ENCODE peak calls at places on chromosome 11, in four cellular contexts. One of them, this sample, is unnamed.

GRCh38 chr11:128450882-128451647 is 136.3 kb downstream of the ETS1 start:
- DNase-seq in neural crest cell: no peak
- DNase-seq in stromal cell of bone marrow: no peak
- DNase-seq in stimulated activated CD8-positive, alpha-beta memory T cell treated with anti-CD3 and anti-CD28 coated beads, Interleukin-2, amount 100 ng/mL, for 48 hours: no peak
- DNase-seq in this sample: no peak

GRCh38 chr11:469684-470667 is 19.9 kb downstream of the PTDSS2 start:
- DNase-seq in neural crest cell: no peak
- DNase-seq in stromal cell of bone marrow: peak
- DNase-seq in stimulated activated CD8-positive, alpha-beta memory T cell treated with anti-CD3 and anti-CD28 coated beads, Interleukin-2, amount 100 ng/mL, for 48 hours: no peak
- DNase-seq in this sample: peak

GRCh38 chr11:73988227-73988626 is 5.6 kb upstream of the UCP2 start:
- DNase-seq in neural crest cell: no peak
- DNase-seq in stromal cell of bone marrow: no peak
- DNase-seq in stimulated activated CD8-positive, alpha-beta memory T cell treated with anti-CD3 and anti-CD28 coated beads, Interleukin-2, amount 100 ng/mL, for 48 hours: no peak
- DNase-seq in this sample: no peak

GRCh38 chr11:65150513-65151271 is 16.4 kb upstream of the SYVN1 start:
- DNase-seq in neural crest cell: no peak
- DNase-seq in stromal cell of bone marrow: peak
- DNase-seq in stimulated activated CD8-positive, alpha-beta memory T cell treated with anti-CD3 and anti-CD28 coated beads, Interleukin-2, amount 100 ng/mL, for 48 hours: no peak
- DNase-seq in this sample: peak

GRCh38 chr11:925496-926301 is at the start of gene AP2A2:
- DNase-seq in neural crest cell: peak
- DNase-seq in stromal cell of bone marrow: peak
- DNase-seq in stimulated activated CD8-positive, alpha-beta memory T cell treated with anti-CD3 and anti-CD28 coated beads, Interleukin-2, amount 100 ng/mL, for 48 hours: peak
- DNase-seq in this sample: peak

GRCh38 chr11:57635236-57635635 is 14.5 kb downstream of the YPEL4 start:
- DNase-seq in neural crest cell: no peak
- DNase-seq in stromal cell of bone marrow: no peak
- DNase-seq in stimulated activated CD8-positive, alpha-beta memory T cell treated with anti-CD3 and anti-CD28 coated beads, Interleukin-2, amount 100 ng/mL, for 48 hours: no peak
- DNase-seq in this sample: no peak

GRCh38 chr11:75731095-75731494 is 13.5 kb downstream of the MOGAT2 start:
- DNase-seq in neural crest cell: no peak
- DNase-seq in stromal cell of bone marrow: no peak
- DNase-seq in stimulated activated CD8-positive, alpha-beta memory T cell treated with anti-CD3 and anti-CD28 coated beads, Interleukin-2, amount 100 ng/mL, for 48 hours: no peak
- DNase-seq in this sample: no peak

GRCh38 chr11:83249972-83250593 is 36.1 kb downstream of the CCDC90B start:
- DNase-seq in neural crest cell: no peak
- DNase-seq in stromal cell of bone marrow: no peak
- DNase-seq in stimulated activated CD8-positive, alpha-beta memory T cell treated with anti-CD3 and anti-CD28 coated beads, Interleukin-2, amount 100 ng/mL, for 48 hours: no peak
- DNase-seq in this sample: peak

GRCh38 chr11:117220568-117220967 is 11.3 kb downstream of the PCSK7 start:
- DNase-seq in neural crest cell: no peak
- DNase-seq in stromal cell of bone marrow: no peak
- DNase-seq in stimulated activated CD8-positive, alpha-beta memory T cell treated with anti-CD3 and anti-CD28 coated beads, Interleukin-2, amount 100 ng/mL, for 48 hours: no peak
- DNase-seq in this sample: no peak

GRCh38 chr11:65402790-65403189 is 16.4 kb downstream of the FRMD8 start:
- DNase-seq in neural crest cell: no peak
- DNase-seq in stromal cell of bone marrow: no peak
- DNase-seq in stimulated activated CD8-positive, alpha-beta memory T cell treated with anti-CD3 and anti-CD28 coated beads, Interleukin-2, amount 100 ng/mL, for 48 hours: no peak
- DNase-seq in this sample: no peak

This sample was measured in dermis blood vessel endothelial cell.